ENCODE peak calls at places on chromosomes 2 and 18, in seven cellular contexts. F is cardiac muscle cell, E is glutamatergic neuron, R is cardiac fibroblast, A is WERI-Rb-1, O is WTC11, B is GM06990. W is an unnamed sample.

GRCh38 chr18:61435064-61435652 is 101.9 kb downstream of the CDH20 start:
- DNase-seq in O (no peak), B (no peak), E (no peak), A (peak; percentile 19), R (peak; percentile 5), F (peak; percentile 21), W (no peak)

GRCh38 chr2:159149786-159150185 is 136.7 kb downstream of the WDSUB1 start:
- DNase-seq in R (no peak), E (no peak), B (no peak), A (no peak), O (no peak), F (no peak), W (no peak)

GRCh38 chr18:2881490-2882195 is 34.8 kb downstream of the EMILIN2 start:
- DNase-seq in A (no peak), O (no peak), B (no peak), F (peak; percentile 93), R (peak; percentile 92), E (no peak), W (no peak)

GRCh38 chr2:105714141-105714540 is 30.6 kb upstream of the NCK2 start:
- DNase-seq in A (no peak), E (no peak), B (no peak), F (no peak), O (no peak), R (no peak), W (no peak)

GRCh38 chr2:132969371-132969985 is 299.5 kb upstream of the LYPD1 start:
- DNase-seq in R (no peak), A (no peak), B (no peak), F (peak; percentile 2), E (no peak), O (no peak), W (no peak)

GRCh38 chr2:46915811-46916630 is 415 bp upstream of the MCFD2 start:
- DNase-seq in A (peak; percentile 92), O (peak; percentile 80), B (peak; percentile 88), F (peak; percentile 95), E (peak; percentile 82), R (peak; percentile 95), W (peak; percentile 66)

GRCh38 chr2:149329068-149329467 is 1.3 kb upstream of the LYPD6 start:
- DNase-seq in F (no peak), B (no peak), E (peak; percentile 51), O (peak; percentile 52), A (peak; percentile 67), R (no peak), W (peak; percentile 25)

GRCh38 chr2:19355416-19355821 is 3.0 kb downstream of the OSR1 start:
- DNase-seq in R (no peak), A (no peak), O (no peak), F (no peak), E (no peak), B (no peak), W (no peak)

GRCh38 chr2:17976871-17977746 is 98.6 kb downstream of the KCNS3 start:
- DNase-seq in B (no peak), A (no peak), O (no peak), R (peak; percentile 81), E (no peak), F (peak; percentile 87), W (no peak)

GRCh38 chr2:164761737-164762460 is 79.7 kb downstream of the COBLL1 start:
- DNase-seq in F (no peak), R (no peak), A (no peak), O (no peak), B (no peak), E (no peak), W (no peak)

GRCh38 chr18:35289293-35290069 is 548 bp downstream of the ZSCAN30 start:
- DNase-seq in R (peak; percentile 20), B (no peak), F (peak; percentile 20), A (no peak), E (no peak), O (peak; percentile 26), W (no peak)

GRCh38 chr2:240926516-240927389 is 20.6 kb downstream of the CROCC2 start:
- DNase-seq in E (no peak), B (no peak), R (peak; percentile 51), A (peak; percentile 4), F (peak; percentile 50), O (peak; percentile 11), W (no peak)

GRCh38 chr2:19711470-19712372 is 190.1 kb downstream of the TTC32 start:
- DNase-seq in E (no peak), B (no peak), R (peak; percentile 97), A (no peak), O (peak; percentile 37), F (peak; percentile 97), W (no peak)

GRCh38 chr2:182081602-182082260 is 96.1 kb downstream of the PPP1R1C start:
- DNase-seq in B (no peak), A (no peak), R (no peak), F (no peak), E (no peak), O (no peak), W (no peak)

GRCh38 chr2:217822296-217823252 is 180.2 kb downstream of the TNS1 start:
- DNase-seq in O (no peak), B (no peak), F (no peak), A (no peak), R (peak; percentile 43), E (no peak), W (no peak)

GRCh38 chr2:133841905-133842304 is 273.6 kb upstream of the NCKAP5 start:
- DNase-seq in E (no peak), B (no peak), O (no peak), R (peak; percentile 98), F (peak; percentile 97), A (no peak), W (no peak)

GRCh38 chr2:96514521-96514920 is 9.4 kb upstream of the NEURL3 start:
- DNase-seq in F (no peak), B (no peak), A (no peak), E (no peak), O (no peak), R (no peak), W (no peak)

GRCh38 chr2:128635361-128635900 is 316.8 kb upstream of the HS6ST1 start:
- DNase-seq in A (no peak), F (no peak), R (no peak), O (no peak), E (peak; percentile 4), B (no peak), W (no peak)

GRCh38 chr2:127007652-127008051 is 99.3 kb downstream of the BIN1 start:
- DNase-seq in E (no peak), B (no peak), A (no peak), F (peak; percentile 64), O (no peak), R (peak; percentile 56), W (no peak)

GRCh38 chr2:190581997-190582396 is 47.5 kb upstream of the NEMP2 start:
- DNase-seq in B (no peak), R (no peak), E (no peak), F (no peak), O (no peak), A (no peak), W (no peak)

GRCh38 chr2:190583507-190584337 is 49.2 kb upstream of the NEMP2 start:
- DNase-seq in R (no peak), F (peak; percentile 27), A (no peak), O (no peak), B (peak; percentile 7), E (no peak), W (no peak)

GRCh38 chr2:190587106-190587505 is 52.6 kb upstream of the NEMP2 start:
- DNase-seq in R (no peak), O (no peak), F (no peak), E (no peak), A (no peak), B (no peak), W (no peak)

GRCh38 chr2:190582761-190583506 is 48.4 kb upstream of the NEMP2 start:
- DNase-seq in A (no peak), B (peak; percentile 49), E (no peak), F (no peak), R (no peak), O (no peak), W (no peak)

DNA sequence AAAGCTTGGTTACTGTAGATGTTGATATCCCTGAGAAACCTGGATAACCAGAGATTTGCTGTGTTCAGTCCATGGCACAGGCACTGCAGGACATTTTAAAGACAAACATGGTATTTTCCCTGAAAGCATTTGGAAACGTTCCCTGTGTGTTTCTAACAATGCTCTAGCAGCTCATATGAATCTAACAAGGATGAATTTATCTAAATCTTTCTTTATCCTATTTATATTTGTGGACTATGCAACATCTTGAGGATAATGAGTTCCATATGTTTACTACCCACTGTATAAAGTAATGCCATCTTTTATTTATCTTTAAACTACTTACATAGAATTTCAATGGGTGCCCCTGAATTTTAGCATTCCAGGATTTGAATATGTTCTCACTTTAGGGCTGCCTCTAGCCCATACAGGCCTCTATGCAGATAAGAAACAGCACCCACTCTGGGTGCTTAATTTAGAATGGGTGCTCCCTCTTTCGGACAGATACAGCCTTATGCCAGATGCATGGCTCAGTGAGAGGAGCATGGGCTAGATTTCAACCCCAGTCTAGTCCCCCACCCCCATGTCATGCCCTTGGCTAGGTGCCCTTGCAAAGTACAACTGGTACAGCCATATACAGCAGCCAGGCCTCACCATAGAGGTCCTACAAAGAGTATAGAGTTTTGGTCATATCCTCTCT is 50.6 kb upstream of the NEMP2 start:
- DNase-seq in A (no peak), R (no peak), E (no peak), B (no peak), F (no peak), O (no peak), W (no peak)
- TF ChIP-seq CTCF in A (no peak), R (no peak), E (no peak), B (no peak), F (no peak), O (no peak), W (no peak)

GRCh38 chr2:191176305-191176704 is 25.5 kb upstream of the STAT4 start:
- DNase-seq in R (no peak), B (no peak), F (no peak), E (no peak), O (no peak), A (no peak), W (no peak)
- TF ChIP-seq CTCF in R (no peak), B (no peak), F (no peak), E (no peak), O (no peak), A (no peak), W (no peak)

DNA sequence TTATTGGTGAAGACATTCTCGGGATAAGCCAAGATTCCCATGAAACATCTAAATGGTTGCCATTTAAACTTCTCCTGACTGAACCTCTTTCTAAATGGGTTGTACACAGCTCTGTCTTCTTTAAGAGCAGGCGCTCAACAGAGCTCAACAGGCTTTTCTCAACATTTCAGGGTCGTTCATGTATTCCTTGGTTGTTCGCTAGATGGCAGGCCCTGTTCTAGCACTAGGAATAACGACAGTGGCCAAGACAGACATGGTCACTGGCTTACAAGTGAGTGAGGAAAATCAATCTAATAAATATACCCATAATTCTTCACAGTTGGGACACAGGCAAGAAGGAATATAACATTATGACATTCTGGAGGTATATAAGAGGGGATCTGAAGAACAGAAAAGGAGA is 154.5 kb downstream of the SMAD2 start:
- DNase-seq in A (no peak), O (no peak), E (no peak), R (peak; percentile 28), B (no peak), F (peak; percentile 41), W (no peak)
- TF ChIP-seq CTCF in A (peak; percentile 26), O (no peak), E (no peak), R (peak; percentile 26), B (no peak), F (peak; percentile 22), W (no peak)

DNA sequence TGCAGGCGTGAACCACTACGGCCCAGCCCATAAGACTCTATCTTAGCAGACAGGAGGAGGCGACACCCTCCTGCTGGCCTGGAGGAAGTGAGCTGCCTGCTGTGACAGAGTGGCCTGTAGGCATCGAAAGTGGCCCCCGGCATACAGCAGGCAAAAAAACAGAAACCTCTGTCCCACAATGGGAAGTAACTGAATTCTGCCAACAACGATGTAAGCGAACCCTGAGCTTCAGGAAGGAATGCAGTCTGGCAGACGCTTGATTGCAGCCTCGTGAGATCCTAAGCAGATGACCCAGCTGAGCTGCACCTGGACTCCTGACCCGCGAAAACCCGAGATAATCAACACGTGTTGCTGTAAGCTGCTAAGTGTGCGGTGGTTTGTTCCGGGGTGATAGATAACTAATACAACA is 13.6 kb downstream of the MRO start:
- DNase-seq in A (peak; percentile 75), B (no peak), O (no peak), R (peak; percentile 18), F (peak; percentile 34), E (no peak), W (no peak)
- TF ChIP-seq CTCF in A (peak; percentile 10), B (no peak), O (no peak), R (no peak), F (no peak), E (no peak), W (no peak)

W was measured in neural crest cell.